ENCODE peak calls at places on chromosomes 2 and 18, in five cellular contexts. One of them, this sample, is unnamed.

GRCh38 chr2:37925063-37925897 is at the start of gene RMDN2:
- DNase-seq in AG10803: peak; percentile 91
- DNase-seq in pancreas: peak; percentile 92
- DNase-seq in lower lobe of right lung: peak; percentile 96
- DNase-seq in endodermal cell: peak; percentile 99
- DNase-seq in this sample: peak; percentile 80

GRCh38 chr2:235545369-235546150 is 51.7 kb downstream of the AGAP1 start:
- DNase-seq in AG10803: no peak
- DNase-seq in pancreas: no peak
- DNase-seq in lower lobe of right lung: no peak
- DNase-seq in endodermal cell: no peak
- DNase-seq in this sample: no peak

GRCh38 chr2:176188218-176188968 is at the start of gene HOXD1:
- DNase-seq in AG10803: peak; percentile 34
- DNase-seq in pancreas: no peak
- DNase-seq in lower lobe of right lung: peak; percentile 78
- DNase-seq in endodermal cell: peak; percentile 92
- DNase-seq in this sample: no peak

GRCh38 chr2:106363788-106364187 is 104.4 kb downstream of the RGPD3 start:
- DNase-seq in AG10803: no peak
- DNase-seq in pancreas: no peak
- DNase-seq in lower lobe of right lung: no peak
- DNase-seq in endodermal cell: no peak
- DNase-seq in this sample: no peak

GRCh38 chr2:65919579-65920188 is 487.3 kb upstream of the SPRED2 start:
- DNase-seq in AG10803: no peak
- DNase-seq in pancreas: no peak
- DNase-seq in lower lobe of right lung: no peak
- DNase-seq in endodermal cell: peak; percentile 47
- DNase-seq in this sample: no peak

GRCh38 chr2:5111581-5111980 is 580.6 kb upstream of the SOX11 start:
- DNase-seq in AG10803: no peak
- DNase-seq in pancreas: no peak
- DNase-seq in lower lobe of right lung: no peak
- DNase-seq in endodermal cell: no peak
- DNase-seq in this sample: no peak

GRCh38 chr2:58047373-58047674 is 718 bp downstream of the VRK2 start:
- DNase-seq in AG10803: no peak
- DNase-seq in pancreas: no peak
- DNase-seq in lower lobe of right lung: no peak
- DNase-seq in endodermal cell: no peak
- DNase-seq in this sample: no peak

GRCh38 chr2:120287183-120288015 is 34.7 kb downstream of the RALB start:
- DNase-seq in AG10803: peak; percentile 84
- DNase-seq in pancreas: no peak
- DNase-seq in lower lobe of right lung: no peak
- DNase-seq in endodermal cell: no peak
- DNase-seq in this sample: peak; percentile 49

GRCh38 chr2:428591-428990 is 140.7 kb upstream of the ALKAL2 start:
- DNase-seq in AG10803: no peak
- DNase-seq in pancreas: no peak
- DNase-seq in lower lobe of right lung: no peak
- DNase-seq in endodermal cell: no peak
- DNase-seq in this sample: no peak

GRCh38 chr2:53445376-53446072 is 322.1 kb upstream of the CHAC2 start:
- DNase-seq in AG10803: peak; percentile 27
- DNase-seq in pancreas: no peak
- DNase-seq in lower lobe of right lung: no peak
- DNase-seq in endodermal cell: no peak
- DNase-seq in this sample: no peak

GRCh38 chr2:197858607-197859140 is 54.3 kb downstream of the PLCL1 start:
- DNase-seq in AG10803: no peak
- DNase-seq in pancreas: no peak
- DNase-seq in lower lobe of right lung: no peak
- DNase-seq in endodermal cell: no peak
- DNase-seq in this sample: no peak

GRCh38 chr2:235383272-235383843 is 110.5 kb upstream of the AGAP1 start:
- DNase-seq in AG10803: no peak
- DNase-seq in pancreas: no peak
- DNase-seq in lower lobe of right lung: no peak
- DNase-seq in endodermal cell: no peak
- DNase-seq in this sample: no peak

DNA sequence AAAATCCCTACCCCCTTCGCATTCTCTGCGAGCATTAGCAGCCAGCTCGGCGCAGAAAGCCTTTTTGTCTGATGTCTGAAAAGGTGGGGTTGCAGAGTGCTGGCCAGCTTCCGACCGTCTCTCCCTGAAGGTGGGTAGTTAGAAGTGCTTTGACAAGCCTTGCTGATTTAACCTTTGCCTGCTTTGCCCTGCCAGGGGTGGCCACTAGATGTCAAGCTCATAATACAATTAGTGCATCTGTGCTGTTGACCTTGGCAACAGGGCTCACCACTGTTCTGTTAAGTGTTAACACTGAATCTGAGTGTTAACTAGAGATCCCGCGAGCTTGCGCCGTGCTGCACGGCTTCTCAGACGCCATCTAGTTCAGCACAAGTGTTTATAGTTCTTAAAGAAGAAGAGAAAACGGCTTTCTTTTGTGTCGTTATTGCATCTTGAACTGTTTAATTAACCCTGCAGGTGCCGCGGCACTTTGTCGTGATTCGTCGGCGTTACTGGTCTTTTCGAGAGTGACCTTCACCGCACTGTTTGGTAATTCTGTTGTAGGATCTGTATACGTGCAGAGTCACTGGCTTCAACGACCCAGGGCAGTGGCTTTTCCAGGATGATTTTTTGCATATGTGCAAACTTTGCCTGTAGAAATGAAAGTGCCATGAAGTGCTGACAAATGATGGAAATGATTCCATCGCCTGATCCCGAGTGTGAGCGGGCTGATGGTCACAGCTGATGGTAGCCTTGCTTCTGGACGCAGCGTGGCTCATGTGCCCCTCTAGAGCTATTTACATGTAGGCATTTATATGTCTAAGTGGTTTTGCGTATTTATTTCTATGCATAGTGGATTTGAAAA is 5.5 kb downstream of the SALL3 start:
- DNase-seq in AG10803: peak; percentile 1
- DNase-seq in pancreas: no peak
- DNase-seq in lower lobe of right lung: no peak
- DNase-seq in endodermal cell: peak; percentile 92
- DNase-seq in this sample: no peak
- TF ChIP-seq CTCF in AG10803: peak; percentile 17
- TF ChIP-seq CTCF in pancreas: no peak
- TF ChIP-seq CTCF in lower lobe of right lung: peak; percentile 22
- TF ChIP-seq CTCF in endodermal cell: peak; percentile 79
- TF ChIP-seq CTCF in this sample: no peak

DNA sequence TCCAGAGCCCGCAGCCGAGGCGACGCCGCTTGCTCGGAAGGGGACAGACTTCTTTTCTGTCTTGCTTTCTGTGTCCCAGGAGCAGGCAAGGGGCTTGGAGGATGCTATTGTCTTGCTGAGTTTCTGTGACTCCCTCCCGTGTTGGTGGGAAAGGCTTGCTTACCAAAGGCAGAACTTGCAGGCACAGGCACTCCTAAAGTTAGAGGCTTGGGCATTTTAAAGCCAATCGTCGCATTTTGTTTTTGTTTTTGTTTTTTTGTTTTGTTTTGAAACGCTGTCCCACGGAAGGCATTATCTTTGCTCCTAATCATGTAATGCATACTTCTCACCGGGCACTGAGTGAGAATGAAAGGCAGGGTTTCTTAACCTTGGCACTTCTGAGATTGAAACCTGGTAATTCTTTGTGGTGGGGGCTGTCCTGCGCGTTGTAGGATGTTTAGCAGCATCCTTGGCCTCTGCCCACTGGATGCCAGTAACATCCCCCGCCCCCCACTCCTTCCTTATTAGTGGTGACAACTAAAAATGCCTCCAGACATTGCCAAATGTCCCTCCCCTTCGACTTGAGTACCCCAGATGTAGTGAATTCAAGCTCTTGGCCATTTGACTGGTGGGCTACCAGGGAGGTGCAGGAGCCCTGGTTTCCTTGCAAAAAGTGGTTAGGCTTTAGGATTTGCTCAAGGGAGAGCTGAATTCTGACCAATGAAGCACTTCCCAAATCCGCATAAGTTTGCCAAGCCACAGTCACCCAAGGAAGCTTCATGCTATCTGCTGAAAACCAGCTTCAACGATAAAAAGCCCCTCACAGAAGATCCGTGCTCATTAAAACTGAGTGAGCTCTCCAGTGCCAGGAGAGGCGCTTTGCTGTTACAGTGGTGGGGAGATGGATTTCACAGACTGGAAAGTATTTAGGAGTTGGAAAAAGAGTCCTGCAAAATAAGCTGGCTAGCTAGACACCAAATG is 1.1 kb downstream of the ANTXR1 start:
- DNase-seq in AG10803: peak; percentile 67
- DNase-seq in pancreas: no peak
- DNase-seq in lower lobe of right lung: no peak
- DNase-seq in endodermal cell: peak; percentile 63
- DNase-seq in this sample: no peak
- TF ChIP-seq CTCF in AG10803: peak; percentile 44
- TF ChIP-seq CTCF in pancreas: no peak
- TF ChIP-seq CTCF in lower lobe of right lung: no peak
- TF ChIP-seq CTCF in endodermal cell: peak; percentile 16
- TF ChIP-seq CTCF in this sample: no peak

DNA sequence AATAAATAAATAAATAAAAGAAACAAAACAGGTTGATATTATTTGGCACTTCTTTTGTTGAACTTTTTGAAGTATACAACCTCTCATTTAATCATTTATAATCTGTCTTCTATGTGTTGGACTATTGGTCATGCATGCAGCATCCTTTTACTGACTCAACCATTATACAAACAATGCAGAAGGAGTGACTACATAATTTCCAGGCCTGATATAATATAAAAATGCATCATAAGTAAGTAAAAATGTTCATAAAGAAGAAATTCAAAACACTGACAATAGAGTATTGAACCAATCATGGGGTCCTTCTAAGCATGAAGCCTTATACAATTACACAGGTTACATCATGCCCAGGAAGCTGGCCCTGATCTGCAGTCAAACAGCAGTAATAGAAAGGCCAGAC is 141.5 kb upstream of the FN1 start:
- DNase-seq in AG10803: no peak
- DNase-seq in pancreas: no peak
- DNase-seq in lower lobe of right lung: no peak
- DNase-seq in endodermal cell: no peak
- DNase-seq in this sample: no peak
- TF ChIP-seq CTCF in AG10803: no peak
- TF ChIP-seq CTCF in pancreas: no peak
- TF ChIP-seq CTCF in lower lobe of right lung: no peak
- TF ChIP-seq CTCF in endodermal cell: no peak
- TF ChIP-seq CTCF in this sample: no peak

DNA sequence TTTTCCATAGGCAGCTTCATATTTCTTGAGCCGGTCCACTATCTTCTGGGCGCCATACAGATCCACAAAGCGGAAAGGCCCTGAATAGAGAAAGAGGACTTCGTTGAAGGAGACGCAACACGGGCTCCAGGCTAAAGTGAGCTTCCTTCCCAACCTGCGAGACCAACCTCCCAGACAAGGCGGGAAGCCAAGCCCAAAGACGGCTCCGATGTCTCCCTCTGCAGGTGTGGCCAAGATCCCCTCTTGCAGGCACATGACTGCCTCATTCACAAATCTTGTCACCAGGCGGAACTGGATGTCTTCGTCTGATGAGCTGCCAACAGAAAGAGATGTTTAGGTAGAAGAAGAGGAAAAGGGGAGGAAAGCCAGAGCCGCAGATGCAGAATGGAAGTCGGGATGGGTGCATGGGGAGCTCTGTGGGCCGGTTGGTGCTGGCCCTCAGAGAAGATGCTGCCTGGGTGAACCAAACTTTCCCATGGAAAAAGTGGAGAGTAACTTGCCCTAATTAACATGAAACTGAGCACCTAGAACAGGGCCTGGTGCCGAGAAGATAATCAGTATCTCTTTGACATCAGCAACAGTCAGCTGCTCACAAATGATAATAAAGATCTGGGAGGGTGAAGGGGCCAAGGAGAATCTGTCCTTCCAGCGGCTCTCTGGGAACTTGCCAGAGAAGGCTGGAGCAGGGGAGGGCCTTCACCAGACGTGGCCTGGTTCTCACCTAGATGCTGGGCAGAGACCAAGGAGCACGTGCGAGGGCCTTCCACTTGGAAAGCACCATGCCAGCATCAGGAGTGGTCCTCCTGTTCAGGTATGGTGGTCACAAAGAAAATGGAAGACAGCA is 18.6 kb downstream of the GAREM2 start:
- DNase-seq in AG10803: no peak
- DNase-seq in pancreas: no peak
- DNase-seq in lower lobe of right lung: no peak
- DNase-seq in endodermal cell: peak; percentile 62
- DNase-seq in this sample: no peak
- TF ChIP-seq CTCF in AG10803: no peak
- TF ChIP-seq CTCF in pancreas: no peak
- TF ChIP-seq CTCF in lower lobe of right lung: no peak
- TF ChIP-seq CTCF in endodermal cell: peak; percentile 38
- TF ChIP-seq CTCF in this sample: no peak

GRCh38 chr2:119234021-119235019 is 10.7 kb downstream of the STEAP3 start:
- DNase-seq in AG10803: no peak
- DNase-seq in pancreas: no peak
- DNase-seq in lower lobe of right lung: no peak
- DNase-seq in endodermal cell: peak; percentile 87
- DNase-seq in this sample: no peak
- TF ChIP-seq CTCF in AG10803: peak; percentile 45
- TF ChIP-seq CTCF in pancreas: no peak
- TF ChIP-seq CTCF in lower lobe of right lung: no peak
- TF ChIP-seq CTCF in endodermal cell: peak; percentile 62
- TF ChIP-seq CTCF in this sample: peak; percentile 19

GRCh38 chr2:63018439-63018838 is 32.2 kb upstream of the OTX1 start:
- DNase-seq in AG10803: no peak
- DNase-seq in pancreas: no peak
- DNase-seq in lower lobe of right lung: no peak
- DNase-seq in endodermal cell: no peak
- DNase-seq in this sample: no peak

GRCh38 chr2:63027220-63027619 is 23.4 kb upstream of the OTX1 start:
- DNase-seq in AG10803: no peak
- DNase-seq in pancreas: no peak
- DNase-seq in lower lobe of right lung: no peak
- DNase-seq in endodermal cell: no peak
- DNase-seq in this sample: no peak

GRCh38 chr2:63029058-63029457 is 21.6 kb upstream of the OTX1 start:
- DNase-seq in AG10803: no peak
- DNase-seq in pancreas: no peak
- DNase-seq in lower lobe of right lung: no peak
- DNase-seq in endodermal cell: no peak
- DNase-seq in this sample: no peak

GRCh38 chr2:63023444-63023843 is 27.2 kb upstream of the OTX1 start:
- DNase-seq in AG10803: no peak
- DNase-seq in pancreas: no peak
- DNase-seq in lower lobe of right lung: no peak
- DNase-seq in endodermal cell: peak; percentile 76
- DNase-seq in this sample: no peak
- TF ChIP-seq CTCF in AG10803: peak; percentile 39
- TF ChIP-seq CTCF in pancreas: no peak
- TF ChIP-seq CTCF in lower lobe of right lung: no peak
- TF ChIP-seq CTCF in endodermal cell: peak; percentile 80
- TF ChIP-seq CTCF in this sample: no peak

DNA sequence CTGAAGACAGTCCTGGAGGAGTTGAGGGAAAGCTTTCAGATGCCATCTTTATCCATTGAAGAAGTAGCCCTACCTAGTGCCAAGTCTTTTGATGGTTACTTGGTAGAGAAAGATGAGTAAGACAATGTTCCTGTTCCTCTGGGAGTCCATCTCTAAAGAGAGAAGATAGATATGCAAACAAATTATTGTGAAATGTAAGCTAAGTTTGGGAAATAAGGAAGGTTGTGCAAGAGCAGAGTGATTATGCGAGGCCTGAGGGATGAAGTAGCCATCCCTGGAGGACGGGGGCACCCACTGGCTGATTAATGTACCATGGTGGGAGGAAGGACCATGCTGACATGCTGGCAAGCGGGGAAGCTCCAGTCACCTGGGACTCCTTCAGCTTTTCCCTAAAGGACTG is 994 bp upstream of the DTNA start:
- DNase-seq in AG10803: peak; percentile 93
- DNase-seq in pancreas: no peak
- DNase-seq in lower lobe of right lung: no peak
- DNase-seq in endodermal cell: no peak
- DNase-seq in this sample: peak; percentile 56
- TF ChIP-seq CTCF in AG10803: no peak
- TF ChIP-seq CTCF in pancreas: no peak
- TF ChIP-seq CTCF in lower lobe of right lung: no peak
- TF ChIP-seq CTCF in endodermal cell: no peak
- TF ChIP-seq CTCF in this sample: no peak

This sample was measured in AG09319.